ENCODE peak calls at places on chromosomes 2 and 18, in nine cellular contexts. E, R, K, J, I, Z, D, M and S are unnamed samples.

GRCh38 chr2:233912799-233913423 is 4.3 kb upstream of the TRPM8 start:
- DNase-seq in E (no peak), R (no peak), K (no peak), J (peak), I (peak), Z (peak), D (no peak), M (peak), S (no peak)

GRCh38 chr18:46627136-46627535 is 29.9 kb downstream of the LOXHD1 start:
- DNase-seq in E (no peak), R (no peak), K (no peak), J (no peak), I (no peak), Z (no peak), D (no peak), M (no peak), S (no peak)

GRCh38 chr2:19722486-19723420 is 179.0 kb downstream of the TTC32 start:
- DNase-seq in E (no peak), R (no peak), K (no peak), J (peak), I (no peak), Z (no peak), D (no peak), M (no peak), S (no peak)

GRCh38 chr2:101474752-101475384 is at the start of gene RFX8:
- DNase-seq in E (no peak), R (peak), K (peak), J (peak), I (peak), Z (no peak), D (no peak), M (no peak), S (no peak)

GRCh38 chr2:145845923-145846322 is 1326.0 kb upstream of the ZEB2 start:
- DNase-seq in E (no peak), R (no peak), K (no peak), J (no peak), I (no peak), Z (no peak), D (no peak), M (no peak), S (no peak)

GRCh38 chr2:25281581-25281980 is 60.1 kb downstream of the DNMT3A start:
- DNase-seq in E (no peak), R (no peak), K (no peak), J (no peak), I (no peak), Z (peak), D (no peak), M (no peak), S (no peak)

GRCh38 chr2:173657996-173658717 is 303.5 kb downstream of the CDCA7 start:
- DNase-seq in E (no peak), R (peak), K (no peak), J (peak), I (peak), Z (peak), D (no peak), M (peak), S (no peak)

GRCh38 chr2:11129598-11130449 is 25.4 kb upstream of the SLC66A3 start:
- DNase-seq in E (peak), R (no peak), K (no peak), J (no peak), I (no peak), Z (peak), D (no peak), M (peak), S (no peak)

GRCh38 chr18:69759046-69759445 is 188.6 kb downstream of the CD226 start:
- DNase-seq in E (no peak), R (no peak), K (no peak), J (no peak), I (peak), Z (no peak), D (no peak), M (no peak), S (no peak)

GRCh38 chr18:9494778-9495302 is 19.5 kb downstream of the RALBP1 start:
- DNase-seq in E (no peak), R (no peak), K (no peak), J (peak), I (no peak), Z (no peak), D (no peak), M (no peak), S (no peak)

GRCh38 chr2:159267926-159268325 is 18.6 kb downstream of the WDSUB1 start:
- DNase-seq in E (no peak), R (no peak), K (no peak), J (peak), I (no peak), Z (peak), D (no peak), M (no peak), S (no peak)

GRCh38 chr2:200279857-200280256 is 26.6 kb upstream of the SPATS2L start:
- DNase-seq in E (no peak), R (no peak), K (no peak), J (no peak), I (no peak), Z (no peak), D (no peak), M (no peak), S (no peak)